ENCODE peak calls at places on chromosomes 16 and 17, in seven cellular contexts. W is GM12892; H is GM03348; A is mucosa of gallbladder; E is upper lobe of right lung; T is stimulated activated CD4-positive, alpha-beta T cell treated with anti-CD3 and anti-CD28 coated beads, Interleukin-1b, Interleukin-23, amount 100 ng/mL, for 1 hour; F is psoas muscle. Y is an unnamed sample.

GRCh38 chr17:8158267-8159031 is 4.3 kb downstream of the VAMP2 start:
- DNase-seq in W (peak), H (peak), A (peak), E (peak), T (peak), F (peak), Y (peak)

GRCh38 chr17:9389116-9389515 is 186.5 kb downstream of the STX8 start:
- DNase-seq in W (peak), H (peak), A (no peak), E (no peak), T (no peak), F (no peak), Y (peak)

GRCh38 chr16:1532081-1532760 is 1.2 kb upstream of the TMEM204 start:
- DNase-seq in W (no peak), H (peak), A (peak), E (no peak), T (no peak), F (peak), Y (no peak)

GRCh38 chr16:83270640-83271039 is 537.1 kb upstream of the HSBP1 start:
- DNase-seq in W (no peak), H (no peak), A (no peak), E (no peak), T (no peak), F (no peak), Y (no peak)

GRCh38 chr16:61579195-61579594 is 457.0 kb downstream of the CDH8 start:
- DNase-seq in W (no peak), H (no peak), A (no peak), E (no peak), T (no peak), F (no peak), Y (no peak)

GRCh38 chr16:10923650-10924214 is 18.5 kb downstream of the DEXI start:
- DNase-seq in W (no peak), H (peak), A (peak), E (no peak), T (no peak), F (peak), Y (no peak)

GRCh38 chr16:13999071-13999894 is 71.8 kb upstream of the MRTFB start:
- DNase-seq in W (no peak), H (no peak), A (no peak), E (no peak), T (no peak), F (no peak), Y (no peak)

GRCh38 chr17:17453088-17453487 is 23.7 kb upstream of the MED9 start:
- DNase-seq in W (no peak), H (no peak), A (no peak), E (no peak), T (no peak), F (no peak), Y (no peak)

GRCh38 chr17:49386373-49386772 is 24.3 kb upstream of the ZNF652 start:
- DNase-seq in W (no peak), H (no peak), A (no peak), E (no peak), T (no peak), F (no peak), Y (no peak)

GRCh38 chr17:35160354-35161201 is 13.0 kb downstream of the UNC45B start:
- DNase-seq in W (no peak), H (no peak), A (no peak), E (no peak), T (no peak), F (no peak), Y (no peak)

GRCh38 chr16:70437582-70438324 is 1.1 kb downstream of the ST3GAL2 start:
- DNase-seq in W (no peak), H (peak), A (no peak), E (no peak), T (no peak), F (no peak), Y (peak)

GRCh38 chr17:42536372-42537155 is 523 bp downstream of the NAGLU start:
- DNase-seq in W (peak), H (peak), A (peak), E (peak), T (peak), F (peak), Y (peak)

GRCh38 chr17:82160081-82160480 is 52.6 kb downstream of the CCDC57 start:
- DNase-seq in W (no peak), H (no peak), A (peak), E (no peak), T (no peak), F (no peak), Y (no peak)